ENCODE peak calls at places on chromosomes 6 and 20, in four cellular contexts. G, I, E and V are unnamed samples.

GRCh38 chr20:6562111-6562510 is 205.4 kb upstream of the BMP2 start:
- DNase-seq in E (no peak), G (no peak), I (no peak), V (peak)

GRCh38 chr6:16741112-16742016 is 19.9 kb downstream of the ATXN1 start:
- DNase-seq in G (no peak), E (peak), I (no peak), V (peak)

GRCh38 chr20:25310921-25311728 is 63.2 kb downstream of the PYGB start:
- DNase-seq in E (no peak), G (no peak), I (no peak), V (peak)

GRCh38 chr6:166757226-166758135 is 130.4 kb upstream of the RPS6KA2 start:
- DNase-seq in G (no peak), I (no peak), E (no peak), V (no peak)

GRCh38 chr6:112923940-112924587 is 576.9 kb downstream of the RFPL4B start:
- DNase-seq in G (no peak), I (no peak), E (no peak), V (no peak)

GRCh38 chr20:3213226-3213625 is 3.9 kb downstream of the ITPA start:
- DNase-seq in I (no peak), E (no peak), G (no peak), V (no peak)

GRCh38 chr6:45689926-45690615 is 312.3 kb upstream of the SUPT3H start:
- DNase-seq in G (no peak), I (no peak), E (no peak), V (peak)

GRCh38 chr6:113833537-113833936 is 23.6 kb upstream of the MARCKS start:
- DNase-seq in I (no peak), G (no peak), E (no peak), V (peak)

GRCh38 chr6:56288347-56288746 is 41.0 kb upstream of the COL21A1 start:
- DNase-seq in I (no peak), G (no peak), E (no peak), V (no peak)

GRCh38 chr6:12245763-12246720 is 44.1 kb upstream of the EDN1 start:
- DNase-seq in G (no peak), E (no peak), I (peak), V (no peak)

GRCh38 chr20:61422636-61423425 is 170.8 kb downstream of the CDH4 start:
- DNase-seq in E (no peak), I (peak), G (no peak), V (no peak)

GRCh38 chr20:61127311-61128044 is 124.6 kb upstream of the CDH4 start:
- DNase-seq in I (no peak), G (no peak), E (no peak), V (peak)